ENCODE peak calls at places on chromosomes 4 and X, in eight cellular contexts. O is HT1080; J is stimulated activated CD4-positive, alpha-beta T cell treated with anti-CD3 and anti-CD28 coated beads, Interleukin-2, amount 100 ng/mL, for 48 hours; W is NCI-H1436; Q is T-cell; A is cardiac fibroblast; L is activated T-cell treated with anti-CD3 and anti-CD28 coated beads for 1 hour; Z is GM19239. K is an unnamed sample.

GRCh38 chr4:14196141-14196540 is 568.6 kb upstream of the BOD1L1 start:
- DNase-seq in O (peak; percentile 48), J (peak; percentile 5), W (no peak), Q (no peak), A (peak; percentile 77), L (no peak), Z (no peak), K (no peak)

GRCh38 chr4:78069859-78070258 is 12.7 kb downstream of the FRAS1 start:
- DNase-seq in O (no peak), J (no peak), W (no peak), Q (no peak), A (no peak), L (no peak), Z (no peak), K (no peak)

GRCh38 chr4:124872659-124873058 is 160.1 kb upstream of the ANKRD50 start:
- DNase-seq in O (no peak), J (no peak), W (no peak), Q (no peak), A (no peak), L (no peak), Z (no peak), K (no peak)

GRCh38 chrX:13078739-13079444 is 34.5 kb upstream of the FAM9C start:
- DNase-seq in O (peak; percentile 60), J (no peak), W (no peak), Q (no peak), A (peak; percentile 83), L (no peak), Z (no peak), K (no peak)

GRCh38 chr4:53913771-53914170 is 150.6 kb downstream of the CHIC2 start:
- DNase-seq in O (no peak), J (no peak), W (no peak), Q (no peak), A (no peak), L (no peak), Z (no peak), K (no peak)

GRCh38 chr4:168607215-168607614 is 110.4 kb downstream of the PALLD start:
- DNase-seq in O (no peak), J (no peak), W (no peak), Q (no peak), A (no peak), L (no peak), Z (no peak), K (no peak)

GRCh38 chr4:30825008-30825765 is 105.0 kb downstream of the PCDH7 start:
- DNase-seq in O (peak; percentile 30), J (no peak), W (no peak), Q (no peak), A (no peak), L (no peak), Z (no peak), K (no peak)

GRCh38 chr4:152591361-152591760 is 55.5 kb upstream of the FBXW7 start:
- DNase-seq in O (no peak), J (peak; percentile 23), W (peak; percentile 45), Q (peak; percentile 28), A (peak; percentile 14), L (peak; percentile 8), Z (no peak), K (no peak)

GRCh38 chrX:11558972-11559371 is 106.7 kb downstream of the ARHGAP6 start:
- DNase-seq in O (peak; percentile 23), J (peak; percentile 40), W (no peak), Q (peak; percentile 25), A (peak; percentile 27), L (peak; percentile 11), Z (no peak), K (no peak)

GRCh38 chr4:42715807-42716482 is 59.0 kb upstream of the ATP8A1 start:
- DNase-seq in O (no peak), J (no peak), W (no peak), Q (no peak), A (no peak), L (no peak), Z (no peak), K (no peak)

GRCh38 chrX:10177620-10178019 is 20.8 kb downstream of the CLCN4 start:
- DNase-seq in O (no peak), J (no peak), W (no peak), Q (no peak), A (no peak), L (no peak), Z (no peak), K (no peak)

GRCh38 chrX:9566150-9566621 is 101.3 kb downstream of the TBL1X start:
- DNase-seq in O (peak; percentile 87), J (no peak), W (no peak), Q (no peak), A (peak; percentile 88), L (no peak), Z (no peak), K (no peak)

GRCh38 chrX:114584983-114585842 is 1.3 kb downstream of the HTR2C start:
- DNase-seq in O (no peak), J (no peak), W (no peak), Q (no peak), A (no peak), L (no peak), Z (no peak), K (no peak)

GRCh38 chr4:78533854-78534253 is 17.7 kb upstream of the ANXA3 start:
- DNase-seq in O (no peak), J (no peak), W (no peak), Q (no peak), A (no peak), L (no peak), Z (no peak), K (no peak)

GRCh38 chrX:5775985-5776384 is 452.7 kb downstream of the NLGN4X start:
- DNase-seq in O (no peak), J (no peak), W (no peak), Q (no peak), A (no peak), L (no peak), Z (no peak), K (no peak)

GRCh38 chr4:71553605-71554004 is 214.8 kb downstream of the SLC4A4 start:
- DNase-seq in O (peak; percentile 22), J (no peak), W (no peak), Q (no peak), A (peak; percentile 61), L (no peak), Z (no peak), K (no peak)